ENCODE peak calls at places on chromosomes 4 and X, in eight cellular contexts. B, Q, X, V, D, H, I and U are unnamed samples.

GRCh38 chr4:63296773-63297172 is 1112.5 kb downstream of the TECRL start:
- DNase-seq in B (no peak), H (no peak), I (no peak), Q (no peak), D (peak; percentile 45), V (no peak), X (no peak), U (no peak)

GRCh38 chr4:14726441-14727405 is 275.6 kb upstream of the CPEB2 start:
- DNase-seq in H (no peak), I (no peak), B (peak; percentile 24), Q (no peak), V (no peak), X (peak; percentile 40), D (no peak), U (no peak)

GRCh38 chr4:145619639-145619996 is 433 bp downstream of the MMAA start:
- DNase-seq in I (peak; percentile 28), V (no peak), B (peak; percentile 53), H (no peak), D (no peak), X (peak; percentile 48), Q (no peak), U (no peak)

GRCh38 chrX:118632862-118633261 is 94.5 kb upstream of the IL13RA1 start:
- DNase-seq in Q (no peak), V (no peak), I (no peak), B (no peak), D (no peak), X (no peak), H (no peak), U (no peak)

GRCh38 chrX:74132265-74132664 is 171.7 kb upstream of the ZCCHC13 start:
- DNase-seq in X (no peak), I (no peak), Q (no peak), H (no peak), D (no peak), B (no peak), V (no peak), U (no peak)

GRCh38 chr4:118288097-118288496 is 64.7 kb downstream of the PRSS12 start:
- DNase-seq in D (no peak), X (no peak), I (no peak), H (no peak), Q (peak; percentile 87), B (no peak), V (no peak), U (no peak)

GRCh38 chr4:81195475-81195874 is 19.5 kb downstream of the PRKG2 start:
- DNase-seq in H (no peak), V (no peak), Q (no peak), I (no peak), D (no peak), X (no peak), B (no peak), U (no peak)

GRCh38 chr4:36841583-36842326 is 402.8 kb upstream of the NWD2 start:
- DNase-seq in I (no peak), D (no peak), Q (no peak), X (no peak), B (no peak), H (no peak), V (no peak), U (no peak)

GRCh38 chr4:31045151-31045550 is 325.0 kb downstream of the PCDH7 start:
- DNase-seq in I (no peak), B (no peak), V (no peak), Q (no peak), X (no peak), D (no peak), H (no peak), U (no peak)

GRCh38 chrX:50799531-50799961 is 14.4 kb downstream of the SHROOM4 start:
- DNase-seq in D (no peak), Q (no peak), V (peak; percentile 64), I (no peak), X (no peak), H (no peak), B (peak; percentile 73), U (no peak)

GRCh38 chr4:135184715-135185114 is 983.1 kb upstream of the PABPC4L start:
- DNase-seq in D (peak; percentile 60), X (no peak), H (no peak), I (no peak), Q (no peak), B (no peak), V (no peak), U (no peak)

GRCh38 chr4:27358269-27358668 is 497.6 kb downstream of the STIM2 start:
- DNase-seq in X (no peak), V (no peak), H (no peak), D (no peak), B (no peak), I (no peak), Q (no peak), U (no peak)

GRCh38 chr4:146255463-146255862 is 41.1 kb downstream of the REELD1 start:
- DNase-seq in Q (no peak), V (no peak), D (no peak), I (no peak), X (no peak), B (peak; percentile 68), H (no peak), U (no peak)

GRCh38 chr4:113457886-113458285 is 303.7 kb downstream of the CAMK2D start:
- DNase-seq in X (no peak), Q (no peak), B (no peak), V (no peak), I (no peak), D (no peak), H (no peak), U (no peak)

GRCh38 chr4:13548059-13548983 is 4.0 kb upstream of the NKX3-2 start:
- DNase-seq in I (no peak), D (no peak), B (no peak), H (no peak), Q (no peak), V (no peak), X (no peak), U (no peak)

DNA sequence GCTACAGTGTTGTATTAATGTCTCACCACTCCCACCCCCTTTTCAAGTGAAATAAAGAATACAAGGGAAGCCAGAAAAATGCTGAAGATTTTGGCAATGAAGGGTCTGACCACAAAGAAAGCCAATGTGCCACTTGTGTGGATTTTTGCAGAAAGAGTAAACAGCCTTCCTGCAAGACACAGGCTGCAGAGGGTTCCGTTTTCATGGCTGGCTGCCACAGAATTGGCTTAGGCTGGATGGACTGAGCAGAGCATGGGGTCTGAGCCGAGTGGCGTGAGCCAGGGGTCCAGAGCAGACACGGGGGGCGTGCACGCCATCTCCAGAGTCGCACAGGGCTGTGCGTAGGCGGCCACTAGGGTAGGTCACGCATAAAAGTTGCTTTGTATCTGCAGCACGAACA is 69.2 kb downstream of the MTNR1A start:
- DNase-seq in H (no peak), D (no peak), B (peak; percentile 20), I (no peak), Q (no peak), X (no peak), V (no peak), U (no peak)
- H3K4me3 ChIP-seq in H (no peak overlapping the region), D (no peak overlapping the region), B (no peak overlapping the region), I (no peak overlapping the region), Q (peak overlapping the region; percentile 13), X (no peak overlapping the region), V (no peak overlapping the region), U (no peak overlapping the region)

GRCh38 chrX:103828529-103828928 is 3.5 kb downstream of the RAB9B start:
- DNase-seq in H (no peak), B (peak; percentile 19), V (no peak), I (no peak), X (no peak), Q (no peak), D (no peak), U (no peak)

GRCh38 chrX:103830848-103831247 is 1.2 kb downstream of the RAB9B start:
- DNase-seq in I (no peak), H (no peak), D (no peak), X (no peak), V (no peak), Q (no peak), B (no peak), U (no peak)

GRCh38 chrX:103825881-103826280 is 6.2 kb downstream of the RAB9B start:
- DNase-seq in B (no peak), Q (no peak), D (no peak), X (no peak), H (no peak), I (no peak), V (no peak), U (no peak)

GRCh38 chrX:103831803-103832544 is at the start of gene RAB9B:
- DNase-seq in H (no peak), X (no peak), Q (no peak), B (peak; percentile 59), I (no peak), V (peak; percentile 83), D (peak; percentile 93), U (peak; percentile 27)

DNA sequence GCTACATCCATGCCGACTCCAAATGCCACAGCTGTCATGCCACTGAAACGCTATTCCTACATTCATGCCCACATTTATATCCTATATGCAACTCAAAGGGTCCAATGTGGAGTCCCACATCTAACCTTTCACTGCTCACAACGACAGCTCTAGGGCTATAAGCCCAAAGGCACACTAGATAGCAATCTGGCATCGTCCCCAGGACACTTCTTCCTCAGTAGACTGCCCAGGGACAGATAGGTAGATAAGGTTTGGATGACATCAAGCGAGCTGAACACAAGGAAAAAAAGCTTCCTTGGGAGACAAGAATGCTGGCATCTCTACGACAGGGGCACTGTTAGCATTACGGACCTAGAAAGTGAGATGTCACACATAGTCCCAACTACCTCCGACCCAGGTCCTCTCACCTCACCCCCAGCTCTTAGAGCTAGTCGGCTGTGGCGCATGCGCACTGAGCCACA is 685 bp downstream of the RAB9B start:
- DNase-seq in H (no peak), V (no peak), B (no peak), Q (no peak), X (peak; percentile 66), D (no peak), I (no peak), U (no peak)
- H3K27ac ChIP-seq in H (peak overlapping the region; percentile 55), V (no peak overlapping the region), B (no peak overlapping the region), Q (no peak overlapping the region), X (no peak overlapping the region), D (no peak overlapping the region), I (no peak overlapping the region), U (no peak overlapping the region)

DNA sequence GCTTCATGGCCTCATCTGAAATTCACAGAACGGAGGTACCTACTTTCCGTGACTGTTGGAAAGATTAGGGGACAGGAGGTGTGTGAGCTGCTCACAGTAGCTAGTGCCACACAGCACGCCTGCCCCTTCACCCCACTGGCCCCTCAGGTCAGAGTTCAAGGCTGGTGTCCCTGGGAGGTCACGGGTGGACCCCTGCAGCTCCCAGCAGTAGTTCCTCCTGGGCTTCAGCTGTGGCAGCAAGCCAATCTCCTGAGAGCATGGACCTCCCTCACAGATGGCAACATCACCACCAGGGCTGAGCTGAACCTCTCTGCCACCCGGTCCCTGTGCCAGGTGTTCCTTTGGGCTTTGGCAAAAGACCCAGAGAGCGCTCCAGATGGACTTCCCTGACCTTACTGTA is 1.8 kb downstream of the IDH3G start:
- DNase-seq in V (no peak), D (no peak), X (no peak), I (no peak), H (no peak), B (no peak), Q (no peak), U (no peak)
- H3K4me3 ChIP-seq in V (no peak overlapping the region), D (no peak overlapping the region), X (no peak overlapping the region), I (no peak overlapping the region), H (no peak overlapping the region), B (no peak overlapping the region), Q (no peak overlapping the region), U (no peak overlapping the region)

DNA sequence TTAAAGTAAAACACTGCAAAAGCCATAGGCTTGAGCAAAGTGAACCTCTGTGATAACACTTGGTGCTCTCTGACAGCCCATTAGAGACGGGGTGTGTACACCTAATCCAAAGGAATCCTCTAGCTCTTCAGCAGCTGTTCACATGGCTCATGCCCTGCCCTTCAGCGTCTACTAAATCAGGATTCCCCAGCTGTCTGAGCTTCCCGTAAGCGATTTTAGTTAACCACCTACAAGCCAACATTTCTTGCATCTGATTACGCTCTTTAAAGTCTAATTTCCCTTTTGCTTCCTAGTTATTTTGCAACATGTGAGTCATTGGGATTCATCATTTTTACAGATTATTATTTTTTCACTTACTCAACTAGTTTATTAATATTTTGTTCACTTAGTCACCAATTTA is 6.5 kb downstream of the DMD start:
- DNase-seq in X (no peak), I (no peak), V (no peak), D (no peak), B (peak; percentile 46), Q (no peak), H (no peak), U (no peak)
- H3K27ac ChIP-seq in X (no peak overlapping the region), I (no peak overlapping the region), V (no peak overlapping the region), D (no peak overlapping the region), B (peak overlapping the region; percentile 0), Q (no peak overlapping the region), H (no peak overlapping the region), U (no peak overlapping the region)